ENCODE peak calls at places on chromosomes 16 and 17, in eight cellular contexts. O is A549; Q is aorta; A is colonic mucosa; Z is HFFc6; F is NCI-H2081; H is CD4-positive, alpha-beta memory T cell; C is T-helper 2 cell. W is an unnamed sample.

GRCh38 chr17:76271669-76272540 is 6.8 kb downstream of the UBALD2 start:
- DNase-seq in O (no peak), Q (no peak), A (no peak), Z (no peak), F (no peak), H (peak; percentile 56), C (no peak), W (no peak)

GRCh38 chr16:1394367-1394951 is 20.0 kb downstream of the UNKL start:
- DNase-seq in O (no peak), Q (no peak), A (no peak), Z (no peak), F (no peak), H (no peak), C (no peak), W (no peak)

GRCh38 chr17:35214631-35215273 is 20.6 kb upstream of the SLC35G3 start:
- DNase-seq in O (no peak), Q (no peak), A (no peak), Z (no peak), F (no peak), H (no peak), C (no peak), W (no peak)

GRCh38 chr17:40301315-40301714 is 7.7 kb upstream of the RARA start:
- DNase-seq in O (peak; percentile 46), Q (no peak), A (no peak), Z (no peak), F (no peak), H (no peak), C (no peak), W (no peak)

GRCh38 chr17:13888043-13888442 is 181.3 kb upstream of the COX10 start:
- DNase-seq in O (no peak), Q (no peak), A (no peak), Z (no peak), F (no peak), H (no peak), C (no peak), W (peak; percentile 2)

GRCh38 chr17:75524269-75524970 is 1.1 kb upstream of the LLGL2 start:
- DNase-seq in O (no peak), Q (no peak), A (no peak), Z (no peak), F (no peak), H (no peak), C (no peak), W (no peak)

GRCh38 chr17:30824002-30824355 is 513 bp downstream of the CRLF3 start:
- DNase-seq in O (no peak), Q (no peak), A (no peak), Z (no peak), F (no peak), H (no peak), C (no peak), W (no peak)

GRCh38 chr17:80649200-80649644 is 104.6 kb downstream of the RPTOR start:
- DNase-seq in O (no peak), Q (no peak), A (no peak), Z (no peak), F (no peak), H (no peak), C (no peak), W (peak; percentile 15)

GRCh38 chr17:29159286-29159860 is 20.8 kb downstream of the MYO18A start:
- DNase-seq in O (no peak), Q (no peak), A (no peak), Z (no peak), F (no peak), H (no peak), C (no peak), W (no peak)

GRCh38 chr17:16814439-16814838 is 124.4 kb downstream of the CCDC144A start:
- DNase-seq in O (no peak), Q (no peak), A (no peak), Z (no peak), F (no peak), H (no peak), C (no peak), W (no peak)

GRCh38 chr16:77548766-77549165 is 113.9 kb upstream of the ADAMTS18 start:
- DNase-seq in O (no peak), Q (no peak), A (no peak), Z (no peak), F (no peak), H (no peak), C (no peak), W (peak; percentile 36)

GRCh38 chr17:62062313-62062712 is 2.8 kb downstream of the MED13 start:
- DNase-seq in O (no peak), Q (no peak), A (no peak), Z (peak; percentile 2), F (no peak), H (no peak), C (no peak), W (peak; percentile 33)

W was measured in fibroblast of mammary gland.